ENCODE peak calls at places on chromosomes 4 and X, in eight cellular contexts. One of them, this sample, is unnamed.

GRCh38 chrX:69506617-69507499 is 2.7 kb downstream of the NALF2 start:
- DNase-seq in fibroblast of lung: no peak
- DNase-seq in HFFc6: no peak
- DNase-seq in AG04449: no peak
- DNase-seq in HFF-Myc: no peak
- DNase-seq in foreskin keratinocyte: no peak
- DNase-seq in foreskin fibroblast: peak
- DNase-seq in GM13976: no peak
- DNase-seq in this sample: no peak

GRCh38 chr4:98556451-98556850 is 102.0 kb downstream of the TSPAN5 start:
- DNase-seq in foreskin keratinocyte: no peak
- DNase-seq in GM13976: no peak
- DNase-seq in fibroblast of lung: no peak
- DNase-seq in HFF-Myc: no peak
- DNase-seq in foreskin fibroblast: no peak
- DNase-seq in AG04449: no peak
- DNase-seq in HFFc6: no peak
- DNase-seq in this sample: no peak

GRCh38 chr4:3834921-3835521 is 68.8 kb downstream of the ADRA2C start:
- DNase-seq in foreskin fibroblast: no peak
- DNase-seq in foreskin keratinocyte: no peak
- DNase-seq in HFF-Myc: no peak
- DNase-seq in HFFc6: no peak
- DNase-seq in GM13976: no peak
- DNase-seq in fibroblast of lung: no peak
- DNase-seq in AG04449: no peak
- DNase-seq in this sample: no peak

GRCh38 chr4:33107813-33108212 is 2387.6 kb downstream of the PCDH7 start:
- DNase-seq in fibroblast of lung: no peak
- DNase-seq in foreskin keratinocyte: peak
- DNase-seq in AG04449: no peak
- DNase-seq in foreskin fibroblast: peak
- DNase-seq in HFF-Myc: no peak
- DNase-seq in HFFc6: no peak
- DNase-seq in GM13976: no peak
- DNase-seq in this sample: no peak

GRCh38 chrX:147602297-147602696 is 309.4 kb upstream of the FMR1 start:
- DNase-seq in AG04449: no peak
- DNase-seq in foreskin fibroblast: no peak
- DNase-seq in GM13976: no peak
- DNase-seq in foreskin keratinocyte: no peak
- DNase-seq in fibroblast of lung: no peak
- DNase-seq in HFFc6: no peak
- DNase-seq in HFF-Myc: no peak
- DNase-seq in this sample: no peak

GRCh38 chrX:13125188-13125587 is 80.8 kb upstream of the FAM9C start:
- DNase-seq in GM13976: no peak
- DNase-seq in HFFc6: no peak
- DNase-seq in fibroblast of lung: no peak
- DNase-seq in AG04449: no peak
- DNase-seq in foreskin fibroblast: no peak
- DNase-seq in HFF-Myc: no peak
- DNase-seq in foreskin keratinocyte: no peak
- DNase-seq in this sample: no peak

GRCh38 chr4:173793937-173794510 is 264.0 kb upstream of the HAND2 start:
- DNase-seq in foreskin keratinocyte: no peak
- DNase-seq in GM13976: no peak
- DNase-seq in foreskin fibroblast: peak
- DNase-seq in HFFc6: peak
- DNase-seq in HFF-Myc: no peak
- DNase-seq in fibroblast of lung: peak
- DNase-seq in AG04449: no peak
- DNase-seq in this sample: no peak

GRCh38 chr4:17981063-17981462 is 40.5 kb downstream of the LCORL start:
- DNase-seq in GM13976: no peak
- DNase-seq in HFFc6: no peak
- DNase-seq in fibroblast of lung: no peak
- DNase-seq in AG04449: no peak
- DNase-seq in foreskin fibroblast: peak
- DNase-seq in foreskin keratinocyte: no peak
- DNase-seq in HFF-Myc: no peak
- DNase-seq in this sample: no peak

GRCh38 chr4:38491854-38492478 is 172.0 kb upstream of the KLF3 start:
- DNase-seq in HFF-Myc: no peak
- DNase-seq in GM13976: no peak
- DNase-seq in foreskin keratinocyte: no peak
- DNase-seq in HFFc6: no peak
- DNase-seq in AG04449: no peak
- DNase-seq in foreskin fibroblast: no peak
- DNase-seq in fibroblast of lung: no peak
- DNase-seq in this sample: no peak

GRCh38 chr4:173990126-173990878 is 293.2 kb downstream of the FBXO8 start:
- DNase-seq in fibroblast of lung: peak
- DNase-seq in AG04449: peak
- DNase-seq in HFFc6: peak
- DNase-seq in foreskin keratinocyte: no peak
- DNase-seq in GM13976: no peak
- DNase-seq in foreskin fibroblast: peak
- DNase-seq in HFF-Myc: peak
- DNase-seq in this sample: no peak

GRCh38 chr4:84870398-84871163 is 95.9 kb downstream of the WDFY3 start:
- DNase-seq in foreskin fibroblast: peak
- DNase-seq in HFFc6: peak
- DNase-seq in foreskin keratinocyte: no peak
- DNase-seq in HFF-Myc: no peak
- DNase-seq in GM13976: no peak
- DNase-seq in AG04449: no peak
- DNase-seq in fibroblast of lung: peak
- DNase-seq in this sample: no peak

GRCh38 chr4:154569028-154569427 is 6.2 kb downstream of the FGB start:
- DNase-seq in fibroblast of lung: no peak
- DNase-seq in AG04449: no peak
- DNase-seq in HFFc6: no peak
- DNase-seq in HFF-Myc: no peak
- DNase-seq in foreskin fibroblast: peak
- DNase-seq in foreskin keratinocyte: no peak
- DNase-seq in GM13976: no peak
- DNase-seq in this sample: no peak

GRCh38 chr4:162458051-162458450 is 294.3 kb upstream of the FSTL5 start:
- DNase-seq in HFF-Myc: no peak
- DNase-seq in foreskin keratinocyte: no peak
- DNase-seq in fibroblast of lung: no peak
- DNase-seq in GM13976: no peak
- DNase-seq in AG04449: no peak
- DNase-seq in foreskin fibroblast: no peak
- DNase-seq in HFFc6: no peak
- DNase-seq in this sample: no peak

DNA sequence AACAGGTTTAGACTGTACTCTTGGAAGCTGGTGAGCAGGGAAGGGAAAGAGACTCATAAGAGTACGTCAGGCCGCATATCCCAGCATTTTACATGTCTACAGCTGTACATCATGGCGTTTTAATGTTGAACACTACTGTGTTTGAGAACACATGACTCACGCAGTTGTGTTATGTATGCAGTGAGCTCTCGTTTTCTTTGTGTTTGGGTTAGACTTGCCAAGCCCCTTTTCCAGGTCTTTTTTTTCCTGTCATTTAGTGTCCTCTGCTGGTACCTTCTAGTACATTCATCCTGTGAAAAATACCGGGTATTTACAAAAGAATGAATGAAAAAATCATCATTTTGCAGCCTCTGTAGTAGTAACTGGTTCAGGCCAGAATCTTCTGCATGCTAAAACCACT is 35.3 kb downstream of the SMS start:
- DNase-seq in GM13976: no peak
- DNase-seq in HFF-Myc: no peak
- DNase-seq in foreskin fibroblast: peak
- DNase-seq in HFFc6: peak
- DNase-seq in AG04449: no peak
- DNase-seq in fibroblast of lung: peak
- DNase-seq in foreskin keratinocyte: no peak
- DNase-seq in this sample: peak
- TF ChIP-seq CTCF in GM13976: no peak
- TF ChIP-seq CTCF in HFF-Myc: no peak
- TF ChIP-seq CTCF in foreskin fibroblast: peak
- TF ChIP-seq CTCF in HFFc6: peak
- TF ChIP-seq CTCF in AG04449: peak
- TF ChIP-seq CTCF in fibroblast of lung: peak
- TF ChIP-seq CTCF in foreskin keratinocyte: peak
- TF ChIP-seq CTCF in this sample: peak

GRCh38 chrX:39518451-39519212 is 579.1 kb downstream of the BCOR start:
- DNase-seq in GM13976: no peak
- DNase-seq in HFF-Myc: no peak
- DNase-seq in foreskin keratinocyte: no peak
- DNase-seq in HFFc6: no peak
- DNase-seq in AG04449: no peak
- DNase-seq in foreskin fibroblast: peak
- DNase-seq in fibroblast of lung: peak
- DNase-seq in this sample: no peak

GRCh38 chrX:39519566-39520301 is 578.0 kb downstream of the BCOR start:
- DNase-seq in foreskin fibroblast: no peak
- DNase-seq in HFF-Myc: no peak
- DNase-seq in GM13976: no peak
- DNase-seq in foreskin keratinocyte: no peak
- DNase-seq in HFFc6: no peak
- DNase-seq in fibroblast of lung: no peak
- DNase-seq in AG04449: no peak
- DNase-seq in this sample: no peak

GRCh38 chrX:39519213-39519544 is 578.6 kb downstream of the BCOR start:
- DNase-seq in HFFc6: no peak
- DNase-seq in foreskin keratinocyte: no peak
- DNase-seq in AG04449: no peak
- DNase-seq in foreskin fibroblast: peak
- DNase-seq in HFF-Myc: no peak
- DNase-seq in GM13976: no peak
- DNase-seq in fibroblast of lung: peak
- DNase-seq in this sample: no peak

GRCh38 chrX:39513836-39514235 is 583.9 kb downstream of the BCOR start:
- DNase-seq in GM13976: no peak
- DNase-seq in AG04449: no peak
- DNase-seq in foreskin fibroblast: peak
- DNase-seq in HFF-Myc: no peak
- DNase-seq in fibroblast of lung: no peak
- DNase-seq in foreskin keratinocyte: no peak
- DNase-seq in HFFc6: no peak
- DNase-seq in this sample: no peak

GRCh38 chrX:39516399-39516798 is 581.4 kb downstream of the BCOR start:
- DNase-seq in GM13976: no peak
- DNase-seq in HFFc6: no peak
- DNase-seq in AG04449: no peak
- DNase-seq in fibroblast of lung: no peak
- DNase-seq in foreskin fibroblast: no peak
- DNase-seq in HFF-Myc: no peak
- DNase-seq in foreskin keratinocyte: no peak
- DNase-seq in this sample: no peak
- TF ChIP-seq CTCF in GM13976: no peak
- TF ChIP-seq CTCF in HFFc6: no peak
- TF ChIP-seq CTCF in AG04449: no peak
- TF ChIP-seq CTCF in fibroblast of lung: no peak
- TF ChIP-seq CTCF in foreskin fibroblast: no peak
- TF ChIP-seq CTCF in HFF-Myc: no peak
- TF ChIP-seq CTCF in foreskin keratinocyte: no peak
- TF ChIP-seq CTCF in this sample: no peak

GRCh38 chrX:106170318-106170717 is 2.2 kb downstream of the PWWP3B start:
- DNase-seq in foreskin fibroblast: peak
- DNase-seq in HFF-Myc: no peak
- DNase-seq in fibroblast of lung: peak
- DNase-seq in GM13976: no peak
- DNase-seq in AG04449: no peak
- DNase-seq in HFFc6: no peak
- DNase-seq in foreskin keratinocyte: no peak
- DNase-seq in this sample: no peak
- TF ChIP-seq CTCF in foreskin fibroblast: peak
- TF ChIP-seq CTCF in HFF-Myc: peak
- TF ChIP-seq CTCF in fibroblast of lung: no peak
- TF ChIP-seq CTCF in GM13976: peak
- TF ChIP-seq CTCF in AG04449: no peak
- TF ChIP-seq CTCF in HFFc6: peak
- TF ChIP-seq CTCF in foreskin keratinocyte: peak
- TF ChIP-seq CTCF in this sample: peak

GRCh38 chrX:140664939-140665338 is 44.6 kb upstream of the LINC00632 start:
- DNase-seq in HFF-Myc: no peak
- DNase-seq in HFFc6: no peak
- DNase-seq in GM13976: no peak
- DNase-seq in foreskin fibroblast: no peak
- DNase-seq in foreskin keratinocyte: no peak
- DNase-seq in fibroblast of lung: peak
- DNase-seq in AG04449: no peak
- DNase-seq in this sample: no peak
- TF ChIP-seq CTCF in HFF-Myc: no peak
- TF ChIP-seq CTCF in HFFc6: peak
- TF ChIP-seq CTCF in GM13976: no peak
- TF ChIP-seq CTCF in foreskin fibroblast: no peak
- TF ChIP-seq CTCF in foreskin keratinocyte: peak
- TF ChIP-seq CTCF in fibroblast of lung: no peak
- TF ChIP-seq CTCF in AG04449: no peak
- TF ChIP-seq CTCF in this sample: no peak

GRCh38 chr4:63921561-63921960 is 487.7 kb downstream of the TECRL start:
- DNase-seq in AG04449: no peak
- DNase-seq in foreskin fibroblast: no peak
- DNase-seq in HFF-Myc: no peak
- DNase-seq in foreskin keratinocyte: no peak
- DNase-seq in fibroblast of lung: no peak
- DNase-seq in HFFc6: no peak
- DNase-seq in GM13976: no peak
- DNase-seq in this sample: no peak
- TF ChIP-seq CTCF in AG04449: no peak
- TF ChIP-seq CTCF in foreskin fibroblast: no peak
- TF ChIP-seq CTCF in HFF-Myc: no peak
- TF ChIP-seq CTCF in foreskin keratinocyte: no peak
- TF ChIP-seq CTCF in fibroblast of lung: no peak
- TF ChIP-seq CTCF in HFFc6: no peak
- TF ChIP-seq CTCF in GM13976: no peak
- TF ChIP-seq CTCF in this sample: no peak

GRCh38 chr4:113684534-113685091 is 76.9 kb downstream of the CAMK2D start:
- DNase-seq in HFFc6: peak
- DNase-seq in HFF-Myc: no peak
- DNase-seq in AG04449: no peak
- DNase-seq in fibroblast of lung: peak
- DNase-seq in foreskin fibroblast: peak
- DNase-seq in foreskin keratinocyte: no peak
- DNase-seq in GM13976: no peak
- DNase-seq in this sample: no peak
- TF ChIP-seq CTCF in HFFc6: peak
- TF ChIP-seq CTCF in HFF-Myc: peak
- TF ChIP-seq CTCF in AG04449: peak
- TF ChIP-seq CTCF in fibroblast of lung: peak
- TF ChIP-seq CTCF in foreskin fibroblast: peak
- TF ChIP-seq CTCF in foreskin keratinocyte: peak
- TF ChIP-seq CTCF in GM13976: no peak
- TF ChIP-seq CTCF in this sample: peak

This sample was measured in AG09319.